ENCODE peak calls at places on chromosomes 2 and 18, in nine cellular contexts. S is HCT116, Q is A549, O is Panc1, F is HepG2, C is GM12878, E is SK-N-SH, I is K562, R is GM23338. P is an unnamed sample.
A peak's percentile ranks its signal among the peaks of the same experiment; 100 is the strongest.

GRCh38 chr2:189658808-189659207 is 2.5 kb upstream of the ASNSD1 start:
- DNase-seq in Q (no peak), S (no peak), I (no peak), E (no peak), F (no peak), C (no peak), O (no peak), R (no peak), P (peak; percentile 61)

GRCh38 chr2:241815477-241816430 is 6.8 kb downstream of the NEU4 start:
- DNase-seq in O (no peak), C (no peak), I (no peak), R (no peak), S (no peak), Q (no peak), E (peak; percentile 29), F (no peak), P (no peak)

GRCh38 chr2:85445316-85446295 is 27.1 kb downstream of the SH2D6 start:
- DNase-seq in F (no peak), R (no peak), C (no peak), S (no peak), E (peak; percentile 73), Q (peak; percentile 67), I (no peak), O (no peak), P (no peak)

GRCh38 chr2:102449370-102449974 is 23.6 kb upstream of the SLC9A4 start:
- DNase-seq in S (peak; percentile 13), R (peak; percentile 68), C (no peak), I (peak; percentile 70), F (peak; percentile 23), O (peak; percentile 22), Q (peak; percentile 42), E (peak; percentile 23), P (no peak)

GRCh38 chr2:216665240-216665639 is 30.1 kb downstream of the IGFBP5 start:
- DNase-seq in O (no peak), F (no peak), S (no peak), Q (no peak), I (no peak), C (no peak), R (peak; percentile 48), E (peak; percentile 47), P (no peak)

GRCh38 chr2:38474833-38475566 is 97.9 kb upstream of the ATL2 start:
- DNase-seq in O (no peak), Q (no peak), F (peak; percentile 48), S (no peak), R (no peak), I (peak; percentile 75), C (no peak), E (no peak), P (no peak)

GRCh38 chr2:28896906-28897305 is 2.4 kb downstream of the WDR43 start:
- DNase-seq in F (no peak), C (no peak), I (peak; percentile 19), Q (peak; percentile 36), S (no peak), E (no peak), O (no peak), R (peak; percentile 28), P (no peak)

GRCh38 chr2:55163258-55163657 is 68.8 kb downstream of the CLHC1 start:
- DNase-seq in I (no peak), O (no peak), Q (no peak), C (no peak), S (no peak), R (no peak), E (peak; percentile 42), F (no peak), P (no peak)

GRCh38 chr2:28054916-28055315 is 164.4 kb downstream of the BABAM2 start:
- DNase-seq in Q (no peak), C (no peak), O (no peak), R (no peak), I (no peak), F (no peak), S (no peak), E (no peak), P (no peak)

GRCh38 chr2:37652199-37652640 is 19.2 kb downstream of the CDC42EP3 start:
- DNase-seq in O (no peak), S (peak; percentile 69), I (no peak), E (no peak), Q (peak; percentile 85), F (no peak), R (no peak), C (no peak), P (no peak)

GRCh38 chr2:140275427-140275826 is 1495.2 kb upstream of the NXPH2 start:
- DNase-seq in C (no peak), E (no peak), S (no peak), O (no peak), F (no peak), Q (no peak), I (no peak), R (no peak), P (no peak)

GRCh38 chr18:53586923-53587322 is 637.5 kb downstream of the MBD2 start:
- DNase-seq in S (no peak), R (no peak), O (no peak), Q (no peak), F (no peak), E (no peak), C (no peak), I (no peak), P (no peak)

GRCh38 chr2:187102381-187102780 is 253.4 kb upstream of the ZSWIM2 start:
- DNase-seq in I (no peak), F (no peak), S (no peak), Q (no peak), O (no peak), C (no peak), E (no peak), R (no peak), P (no peak)

GRCh38 chr2:230691005-230691647 is 21.5 kb upstream of the CAB39 start:
- DNase-seq in I (no peak), S (peak; percentile 71), R (peak; percentile 46), O (no peak), Q (no peak), E (no peak), C (no peak), F (peak; percentile 65), P (no peak)

GRCh38 chr18:63321291-63321690 is 1.7 kb upstream of the BCL2 start:
- DNase-seq in O (no peak), Q (no peak), C (no peak), R (no peak), F (no peak), I (no peak), S (no peak), E (no peak), P (no peak)

GRCh38 chr18:63320041-63320689 is 596 bp upstream of the BCL2 start:
- DNase-seq in Q (peak; percentile 60), I (peak; percentile 56), O (no peak), C (no peak), S (peak; percentile 29), R (peak; percentile 87), E (peak; percentile 90), F (peak; percentile 61), P (peak; percentile 68)

GRCh38 chr18:63320690-63321265 is 1.2 kb upstream of the BCL2 start:
- DNase-seq in F (peak; percentile 15), C (no peak), O (no peak), S (no peak), E (peak; percentile 58), R (peak; percentile 67), I (peak; percentile 38), Q (peak; percentile 34), P (peak; percentile 70)

GRCh38 chr18:63322908-63323634 is 3.5 kb upstream of the BCL2 start:
- DNase-seq in C (no peak), F (peak; percentile 63), S (peak; percentile 61), E (peak; percentile 68), Q (peak; percentile 68), O (peak; percentile 32), I (peak; percentile 70), R (peak; percentile 86), P (peak; percentile 84)

GRCh38 chr18:63322246-63322645 is 2.7 kb upstream of the BCL2 start:
- DNase-seq in O (no peak), I (no peak), Q (no peak), C (no peak), R (no peak), S (no peak), F (no peak), E (no peak), P (peak; percentile 68)
- H3K27ac ChIP-seq in O (no peak overlapping the region), I (no peak overlapping the region), Q (no peak overlapping the region), C (peak overlapping the region; percentile 75), R (no peak overlapping the region), S (no peak overlapping the region), F (no peak overlapping the region), E (peak overlapping the region; percentile 73), P (peak overlapping the region; percentile 52)

DNA sequence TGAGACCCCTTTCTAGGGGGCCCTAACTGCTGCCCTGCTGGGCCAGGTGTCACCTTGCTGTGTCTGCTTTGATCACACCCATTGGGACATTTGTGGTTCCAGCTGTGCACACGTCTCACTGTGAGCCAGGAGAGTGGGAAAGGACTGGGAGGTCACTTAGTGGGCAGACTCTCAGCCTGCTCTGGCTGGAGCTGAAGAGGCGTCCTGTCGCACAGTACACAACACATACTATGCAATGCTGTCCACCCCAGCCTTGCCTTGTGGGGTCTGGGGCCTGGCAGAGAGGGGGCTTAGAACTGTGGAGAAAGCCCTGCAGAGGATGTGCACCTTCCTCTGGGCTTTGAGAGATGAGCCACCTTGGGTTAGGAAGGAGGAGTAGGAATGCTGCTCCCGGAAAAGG is 25.3 kb upstream of the ASPRV1 start:
- DNase-seq in E (no peak), Q (no peak), F (no peak), R (no peak), O (no peak), S (no peak), I (no peak), C (no peak), P (no peak)
- TF ChIP-seq REST in E (no peak), Q (no peak), F (no peak), R (no peak), O (no peak), S (no peak), I (no peak), C (no peak), P (no peak)

GRCh38 chr2:178523596-178524134 is 43.4 kb downstream of the PLEKHA3 start:
- DNase-seq in Q (no peak), F (no peak), S (no peak), C (no peak), O (no peak), R (peak; percentile 15), E (peak; percentile 4), I (peak; percentile 41), P (no peak)

GRCh38 chr2:178528647-178529046 is 48.4 kb downstream of the PLEKHA3 start:
- DNase-seq in O (no peak), I (no peak), Q (no peak), R (no peak), C (no peak), F (no peak), E (no peak), S (no peak), P (no peak)

GRCh38 chr2:178527592-178527991 is 47.3 kb downstream of the PLEKHA3 start:
- DNase-seq in I (no peak), E (no peak), C (no peak), F (no peak), S (no peak), R (no peak), Q (no peak), O (no peak), P (no peak)

GRCh38 chr2:178529194-178529593 is 48.9 kb downstream of the PLEKHA3 start:
- DNase-seq in Q (no peak), I (no peak), R (no peak), S (no peak), F (no peak), E (no peak), O (no peak), C (no peak), P (no peak)

GRCh38 chr2:178526256-178526655 is 46.0 kb downstream of the PLEKHA3 start:
- DNase-seq in E (no peak), S (no peak), F (no peak), O (no peak), C (no peak), I (no peak), R (no peak), Q (no peak), P (no peak)
- H3K27ac ChIP-seq in E (no peak overlapping the region), S (no peak overlapping the region), F (no peak overlapping the region), O (no peak overlapping the region), C (no peak overlapping the region), I (no peak overlapping the region), R (no peak overlapping the region), Q (no peak overlapping the region), P (no peak overlapping the region)

GRCh38 chr2:10404324-10405143 is 43.6 kb downstream of the ODC1 start:
- DNase-seq in F (no peak), Q (no peak), E (peak; percentile 68), C (no peak), S (no peak), I (no peak), O (no peak), R (no peak), P (no peak)
- TF ChIP-seq REST in F (no peak), Q (no peak), E (no peak), C (no peak), S (no peak), I (no peak), O (no peak), R (no peak), P (no peak)

P was measured in HL-60.